ENCODE peak calls at places on chromosomes 3 and 15, in ten cellular contexts. W is sigmoid colon, S is SK-N-SH, F is breast epithelium, L is HCT116, D is vagina, J is esophagus muscularis mucosa, P is K562, Z is GM23338, B is suprapubic skin. X is an unnamed sample.

GRCh38 chr3:145326666-145327065 is 834.3 kb downstream of the PLOD2 start:
- DNase-seq in W (no peak), S (no peak), F (no peak), L (no peak), D (no peak), J (no peak), P (no peak), Z (no peak), B (no peak), X (no peak)

GRCh38 chr3:106007512-106007911 is 138.7 kb upstream of the CBLB start:
- DNase-seq in W (no peak), S (no peak), F (no peak), L (no peak), D (no peak), J (no peak), P (no peak), Z (no peak), B (no peak), X (no peak)

GRCh38 chr15:31280831-31281216 is 45.8 kb upstream of the KLF13 start:
- DNase-seq in W (no peak), S (peak; percentile 7), F (peak; percentile 10), L (no peak), D (no peak), J (peak; percentile 78), P (no peak), Z (no peak), B (peak; percentile 19), X (no peak)

GRCh38 chr3:59317386-59317785 is 267.6 kb upstream of the CFAP20DC start:
- DNase-seq in W (no peak), S (no peak), F (no peak), L (no peak), D (no peak), J (no peak), P (no peak), Z (no peak), B (no peak), X (no peak)

GRCh38 chr3:122269045-122269444 is 56.0 kb upstream of the CSTA start:
- DNase-seq in W (no peak), S (no peak), F (no peak), L (no peak), D (no peak), J (no peak), P (no peak), Z (no peak), B (no peak), X (no peak)

GRCh38 chr3:196763179-196763578 is 23.5 kb downstream of the PAK2 start:
- DNase-seq in W (no peak), S (no peak), F (no peak), L (no peak), D (no peak), J (no peak), P (no peak), Z (no peak), B (no peak), X (no peak)

GRCh38 chr3:126340081-126340511 is 17.1 kb downstream of the KLF15 start:
- DNase-seq in W (peak; percentile 60), S (no peak), F (no peak), L (no peak), D (no peak), J (no peak), P (no peak), Z (no peak), B (peak; percentile 44), X (no peak)

GRCh38 chr15:51348688-51349087 is 7.2 kb downstream of the GLDN start:
- DNase-seq in W (no peak), S (no peak), F (no peak), L (no peak), D (no peak), J (no peak), P (no peak), Z (no peak), B (no peak), X (no peak)

GRCh38 chr3:195352895-195353488 is 82.0 kb upstream of the XXYLT1 start:
- DNase-seq in W (no peak), S (no peak), F (no peak), L (peak; percentile 77), D (no peak), J (no peak), P (peak; percentile 16), Z (peak; percentile 21), B (no peak), X (peak; percentile 18)

GRCh38 chr3:114558271-114558670 is 264.4 kb downstream of the TIGIT start:
- DNase-seq in W (no peak), S (no peak), F (no peak), L (no peak), D (no peak), J (no peak), P (no peak), Z (no peak), B (no peak), X (no peak)

GRCh38 chr3:58333206-58334012 is 717 bp downstream of the PXK start:
- DNase-seq in W (peak; percentile 72), S (peak; percentile 68), F (peak; percentile 23), L (no peak), D (no peak), J (no peak), P (peak; percentile 21), Z (peak; percentile 63), B (no peak), X (no peak)

GRCh38 chr3:38966956-38967795 is 84.6 kb downstream of the SCN11A start:
- DNase-seq in W (no peak), S (no peak), F (no peak), L (no peak), D (peak; percentile 52), J (peak; percentile 86), P (no peak), Z (no peak), B (no peak), X (no peak)

GRCh38 chr3:171028779-171029232 is 2.3 kb upstream of the SLC2A2 start:
- DNase-seq in W (no peak), S (no peak), F (no peak), L (no peak), D (no peak), J (no peak), P (no peak), Z (no peak), B (no peak), X (no peak)

GRCh38 chr3:131110087-131110486 is 83.4 kb downstream of the NEK11 start:
- DNase-seq in W (no peak), S (no peak), F (no peak), L (no peak), D (no peak), J (no peak), P (no peak), Z (no peak), B (no peak), X (peak; percentile 39)

GRCh38 chr3:69890691-69891090 is 108.8 kb upstream of the SAMMSON start:
- DNase-seq in W (no peak), S (no peak), F (no peak), L (no peak), D (no peak), J (no peak), P (no peak), Z (no peak), B (no peak), X (no peak)

GRCh38 chr3:149299938-149300791 is 33.3 kb downstream of the TM4SF18 start:
- DNase-seq in W (no peak), S (no peak), F (no peak), L (peak; percentile 93), D (no peak), J (peak; percentile 78), P (peak; percentile 23), Z (no peak), B (no peak), X (peak; percentile 51)

GRCh38 chr15:95864467-95864886 is 466.0 kb upstream of the NR2F2 start:
- DNase-seq in W (peak; percentile 83), S (no peak), F (no peak), L (no peak), D (no peak), J (no peak), P (no peak), Z (no peak), B (no peak), X (no peak)
- H3K27ac ChIP-seq in W (no peak overlapping the region), S (no peak overlapping the region), F (no peak overlapping the region), L (no peak overlapping the region), D (no peak overlapping the region), J (no peak overlapping the region), P (no peak overlapping the region), Z (no peak overlapping the region), B (no peak overlapping the region), X (no peak overlapping the region)

GRCh38 chr3:188272481-188273372 is 118.8 kb downstream of the LPP start:
- DNase-seq in W (no peak), S (no peak), F (no peak), L (no peak), D (no peak), J (no peak), P (no peak), Z (no peak), B (no peak), X (no peak)
- TF ChIP-seq POLR2AphosphoS5 in W (peak; percentile 36), S (no peak), F (no peak), L (no peak), D (no peak), J (no peak), P (no peak), Z (no peak), B (no peak), X (no peak)

DNA sequence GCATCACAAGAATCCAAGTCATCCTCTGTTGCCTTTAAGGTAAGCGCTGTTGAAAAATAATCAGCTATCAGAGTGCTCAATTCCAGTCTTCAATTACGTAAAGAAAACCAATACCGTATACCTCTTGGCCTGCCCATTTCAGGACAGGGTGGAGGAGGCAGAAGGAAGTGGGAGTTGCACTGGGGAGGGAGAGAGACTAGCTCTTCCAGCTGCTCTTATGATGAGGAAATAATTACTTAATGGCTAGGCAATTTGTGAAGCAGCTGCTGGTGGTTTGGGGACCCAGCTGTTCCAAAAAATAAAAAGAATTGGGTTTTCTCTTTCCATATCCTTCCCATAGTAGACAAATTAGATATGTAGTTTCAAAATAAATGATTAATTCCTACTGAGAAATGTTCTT is 365.8 kb upstream of the MCTP2 start:
- DNase-seq in W (no peak), S (no peak), F (no peak), L (no peak), D (no peak), J (no peak), P (no peak), Z (no peak), B (no peak), X (no peak)
- H3K27ac ChIP-seq in W (no peak overlapping the region), S (no peak overlapping the region), F (no peak overlapping the region), L (no peak overlapping the region), D (no peak overlapping the region), J (no peak overlapping the region), P (no peak overlapping the region), Z (no peak overlapping the region), B (no peak overlapping the region), X (no peak overlapping the region)

DNA sequence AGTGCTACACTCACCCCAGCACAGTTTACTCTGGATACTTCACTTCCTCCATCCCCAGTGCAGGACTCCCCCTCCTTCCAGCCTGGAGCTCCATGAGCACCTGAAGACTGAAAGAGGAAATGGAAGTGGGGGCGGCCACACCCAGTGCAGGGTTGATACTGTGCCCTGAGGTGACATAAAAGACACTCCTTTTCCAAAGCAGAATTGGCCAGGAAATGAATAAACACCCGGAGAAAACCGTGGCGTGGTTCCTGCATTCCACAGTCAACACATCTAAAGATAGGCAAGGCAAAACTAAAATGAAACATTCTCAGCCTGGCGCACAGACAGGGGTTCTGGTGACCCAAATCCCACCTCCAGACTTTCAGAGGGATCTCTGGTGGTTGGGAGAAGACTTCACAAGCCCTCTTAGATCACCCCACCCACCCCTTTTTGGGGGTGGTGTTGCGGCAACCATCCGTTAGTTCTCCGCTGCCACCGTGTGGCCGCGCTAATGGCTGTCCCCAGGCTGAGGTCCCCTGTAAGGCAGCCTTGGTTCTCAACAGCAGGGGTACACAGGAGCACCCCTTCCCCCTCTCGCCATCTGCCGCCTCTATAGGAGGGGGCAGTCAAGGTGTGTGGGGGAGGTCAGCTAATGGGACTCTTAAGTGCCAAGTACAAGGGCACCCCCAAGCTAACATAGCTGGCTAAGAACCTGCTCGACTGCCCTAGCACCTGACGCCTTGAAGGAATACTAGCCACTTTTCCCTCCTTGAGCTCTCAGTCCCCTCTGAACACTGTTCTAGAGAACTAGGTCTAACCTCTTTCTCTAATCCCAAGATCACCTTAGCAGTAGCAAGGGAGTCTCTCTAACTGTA is 2.6 kb upstream of the MST1R start:
- DNase-seq in W (no peak), S (peak; percentile 87), F (peak; percentile 31), L (peak; percentile 55), D (no peak), J (no peak), P (peak; percentile 84), Z (peak; percentile 85), B (no peak), X (no peak)
- TF ChIP-seq POLR2AphosphoS5 in W (no peak), S (no peak), F (no peak), L (peak; percentile 55), D (no peak), J (no peak), P (no peak), Z (no peak), B (no peak), X (no peak)